ENCODE peak calls at places on chromosomes 7 and 10, in five cellular contexts. I is tibial artery, K is mesothelial cell of epicardium, V is progenitor cell of endocrine pancreas, Q is osteoblast. D is an unnamed sample.

GRCh38 chr10:48708144-48708543 is 23.5 kb downstream of the WDFY4 start:
- DNase-seq in I (no peak), K (no peak), V (no peak), Q (no peak), D (no peak)

GRCh38 chr7:134667899-134668298 is 21.2 kb downstream of the BPGM start:
- DNase-seq in I (no peak), K (no peak), V (no peak), Q (no peak), D (no peak)

GRCh38 chr10:82591421-82591820 is 716.4 kb downstream of the NRG3 start:
- DNase-seq in I (no peak), V (no peak), Q (no peak), K (no peak), D (no peak)

GRCh38 chr7:128427289-128427891 is 17.6 kb upstream of the IMPDH1 start:
- DNase-seq in V (no peak), K (no peak), I (no peak), Q (peak; percentile 39), D (peak; percentile 31)

GRCh38 chr7:80412842-80413241 is 99.0 kb downstream of the GNAT3 start:
- DNase-seq in V (no peak), I (no peak), Q (no peak), K (no peak), D (no peak)

GRCh38 chr7:116354171-116354545 is 143.8 kb downstream of the TES start:
- DNase-seq in Q (no peak), K (no peak), V (no peak), I (peak; percentile 33), D (no peak)

GRCh38 chr10:112985701-112986510 is 35.9 kb downstream of the TCF7L2 start:
- DNase-seq in V (no peak), Q (no peak), I (no peak), K (no peak), D (no peak)

GRCh38 chr7:129262333-129262732 is 37.5 kb downstream of the AHCYL2 start:
- DNase-seq in I (no peak), Q (no peak), K (no peak), V (no peak), D (no peak)

GRCh38 chr7:131250331-131250730 is 77.3 kb upstream of the MKLN1 start:
- DNase-seq in I (no peak), K (no peak), Q (no peak), V (no peak), D (no peak)

GRCh38 chr10:79184141-79184625 is 115.4 kb downstream of the ZMIZ1 start:
- DNase-seq in Q (peak; percentile 95), I (no peak), K (no peak), V (no peak), D (no peak)

GRCh38 chr10:19908991-19909699 is 92.9 kb downstream of the PLXDC2 start:
- DNase-seq in I (no peak), K (no peak), V (no peak), Q (no peak), D (no peak)

GRCh38 chr7:100629117-100629711 is 12.1 kb downstream of the TFR2 start:
- DNase-seq in I (no peak), Q (peak; percentile 88), V (no peak), K (no peak), D (peak; percentile 76)

GRCh38 chr10:99369551-99369950 is 40.4 kb downstream of the CNNM1 start:
- DNase-seq in V (no peak), I (no peak), Q (no peak), K (no peak), D (no peak)

GRCh38 chr10:72316748-72317435 is 37.8 kb downstream of the DNAJB12 start:
- DNase-seq in I (no peak), Q (peak; percentile 13), K (no peak), V (no peak), D (peak; percentile 45)

GRCh38 chr10:112265745-112266144 is 17.5 kb upstream of the TECTB start:
- DNase-seq in K (no peak), V (no peak), Q (no peak), I (peak; percentile 48), D (no peak)

GRCh38 chr10:27745380-27745718 is 270 bp downstream of the MKX start:
- DNase-seq in I (no peak), Q (peak; percentile 56), V (no peak), K (no peak), D (no peak)

GRCh38 chr10:123863189-123863580 is 28.4 kb downstream of the CPXM2 start:
- DNase-seq in I (no peak), K (no peak), Q (no peak), V (no peak), D (no peak)

GRCh38 chr7:46784746-46785145 is 797.2 kb downstream of the TNS3 start:
- DNase-seq in V (no peak), Q (peak; percentile 35), I (no peak), K (no peak), D (no peak)

GRCh38 chr10:52319926-52320325 is 5.8 kb downstream of the DKK1 start:
- DNase-seq in I (no peak), Q (peak; percentile 50), K (no peak), V (no peak), D (no peak)

GRCh38 chr7:86257894-86258293 is 385.8 kb upstream of the GRM3 start:
- DNase-seq in I (no peak), Q (no peak), K (no peak), V (no peak), D (no peak)

GRCh38 chr10:79351332-79351731 is 4.1 kb downstream of the PPIF start:
- DNase-seq in V (no peak), K (no peak), I (no peak), Q (no peak), D (no peak)

GRCh38 chr7:86786376-86786775 is 142.7 kb downstream of the GRM3 start:
- DNase-seq in K (no peak), Q (no peak), V (no peak), I (no peak), D (no peak)

GRCh38 chr10:113187066-113187777 is 237.2 kb downstream of the TCF7L2 start:
- DNase-seq in Q (no peak), I (peak; percentile 42), V (no peak), K (peak; percentile 55), D (no peak)

GRCh38 chr7:28037220-28038010 is 143.2 kb downstream of the JAZF1 start:
- DNase-seq in V (no peak), K (no peak), Q (peak; percentile 71), I (no peak), D (no peak)

GRCh38 chr10:19107406-19107805 is 58.8 kb downstream of the MALRD1 start:
- DNase-seq in V (no peak), I (no peak), Q (no peak), K (no peak), D (no peak)

GRCh38 chr7:1418505-1419309 is 40.6 kb downstream of the MICALL2 start:
- DNase-seq in I (no peak), V (no peak), K (no peak), Q (no peak), D (no peak)

GRCh38 chr10:101301111-101301731 is 52.7 kb upstream of the BTRC start:
- DNase-seq in Q (peak; percentile 73), V (no peak), K (no peak), I (no peak), D (no peak)

GRCh38 chr7:70693690-70694356 is 438.1 kb upstream of the GALNT17 start:
- DNase-seq in K (peak; percentile 59), I (peak; percentile 70), Q (peak; percentile 94), V (peak; percentile 57), D (peak; percentile 81)

DNA sequence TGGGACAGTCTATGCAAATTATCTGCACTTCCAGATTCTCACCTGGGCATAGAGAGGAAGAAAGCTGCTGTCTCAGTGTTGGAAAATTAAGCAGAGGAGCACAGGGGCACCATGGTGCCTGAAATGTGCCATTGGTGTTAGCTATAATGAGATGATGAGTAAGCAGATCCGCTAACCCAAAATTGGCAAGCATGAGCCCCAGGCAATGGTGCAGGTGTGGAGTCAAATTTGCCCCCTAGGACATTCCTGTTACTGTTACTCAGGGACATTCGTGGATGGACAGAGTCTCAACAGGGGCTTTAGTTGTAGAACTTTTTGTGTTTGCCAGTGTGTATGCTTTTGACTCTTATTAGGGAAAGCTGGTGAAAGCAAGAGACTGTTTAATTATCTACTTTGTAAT is 385.2 kb upstream of the KLF6 start:
- DNase-seq in V (no peak), K (no peak), I (no peak), Q (no peak), D (no peak)
- TF ChIP-seq CTCF in V (no peak), K (no peak), I (no peak), Q (no peak), D (no peak)

GRCh38 chr10:119355930-119356329 is 148.6 kb downstream of the GRK5 start:
- DNase-seq in K (no peak), Q (no peak), V (no peak), I (no peak), D (no peak)
- TF ChIP-seq CTCF in K (peak; percentile 30), Q (peak; percentile 20), V (peak; percentile 38), I (no peak), D (peak; percentile 74)

GRCh38 chr7:22296916-22297315 is 60.0 kb downstream of the RAPGEF5 start:
- DNase-seq in K (no peak), I (no peak), V (no peak), Q (no peak), D (no peak)
- TF ChIP-seq CTCF in K (no peak), I (no peak), V (no peak), Q (peak; percentile 45), D (no peak)

GRCh38 chr10:105691811-105692210 is 1050.7 kb downstream of the SORCS3 start:
- DNase-seq in V (no peak), I (no peak), K (no peak), Q (no peak), D (no peak)
- TF ChIP-seq CTCF in V (peak; percentile 59), I (no peak), K (no peak), Q (no peak), D (peak; percentile 72)

DNA sequence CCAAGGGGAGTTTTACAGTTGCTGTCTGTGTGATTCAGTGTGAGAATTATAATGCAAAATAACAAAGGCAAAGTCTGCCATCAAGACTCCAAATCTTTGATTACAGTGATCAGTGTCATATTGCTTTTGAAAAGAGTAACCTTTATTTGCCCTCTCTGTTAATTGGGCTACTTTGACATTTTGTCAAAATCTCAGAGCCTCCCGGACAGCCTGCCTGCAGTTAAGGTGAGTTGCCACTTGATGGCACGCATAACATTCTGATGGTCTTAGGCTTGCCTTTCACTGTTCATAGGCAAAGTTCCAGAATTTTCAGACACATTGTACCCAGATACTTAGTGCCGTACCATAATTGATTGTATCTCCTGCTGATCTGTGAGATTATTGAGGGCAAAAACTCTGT is 253.5 kb downstream of the ABCA13 start:
- DNase-seq in V (no peak), I (no peak), K (no peak), Q (no peak), D (no peak)
- TF ChIP-seq CTCF in V (peak; percentile 67), I (no peak), K (no peak), Q (peak; percentile 27), D (peak; percentile 31)

DNA sequence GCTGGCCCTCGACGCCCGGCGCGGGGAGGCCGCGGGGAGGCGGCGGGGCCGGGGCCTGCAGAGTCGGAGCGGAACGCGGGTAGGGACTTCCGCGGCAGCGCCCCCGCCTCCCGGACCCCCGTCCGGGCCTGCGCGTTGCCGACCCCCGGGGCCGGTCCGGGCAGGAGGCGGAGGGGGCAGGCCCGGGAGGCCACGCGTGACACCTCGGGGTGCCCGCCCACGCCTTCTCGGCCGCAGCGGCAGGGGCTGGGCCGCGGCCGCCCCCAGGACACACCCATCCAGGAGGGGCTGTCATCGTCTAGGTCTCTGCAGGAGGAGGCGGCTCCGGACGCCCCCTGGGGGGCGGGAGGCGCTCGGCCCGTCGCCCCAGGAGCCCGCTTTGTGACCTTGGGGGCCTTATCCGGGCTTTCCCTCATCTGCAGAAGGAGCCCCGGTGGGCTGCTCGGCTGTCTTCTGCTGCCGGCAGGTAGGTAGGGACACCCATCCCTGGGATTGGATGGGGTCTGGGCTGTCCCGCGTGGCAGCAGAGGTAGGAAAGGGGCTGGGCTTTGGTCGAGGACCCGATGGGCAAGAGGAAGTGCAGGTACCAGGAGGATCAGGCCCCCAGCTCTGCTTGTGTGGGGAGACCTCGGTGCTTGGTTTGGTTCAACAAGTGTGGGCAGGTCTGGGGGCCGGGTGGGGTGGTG is 569 bp downstream of the ZNF316 start:
- DNase-seq in K (no peak), Q (peak; percentile 98), V (peak; percentile 50), I (no peak), D (peak; percentile 57)
- TF ChIP-seq CTCF in K (peak; percentile 26), Q (peak; percentile 20), V (peak; percentile 65), I (no peak), D (peak; percentile 31)